ENCODE peak calls at places on chromosomes 11 and 22, in seven cellular contexts. One of them, this sample, is unnamed.

GRCh38 chr22:41619979-41620645 is 731 bp downstream of the DESI1 start:
- DNase-seq in HFF-Myc: no peak
- DNase-seq in cardiac muscle cell: no peak
- DNase-seq in GM03348: peak; percentile 27
- DNase-seq in EL: peak; percentile 39
- DNase-seq in stimulated activated CD4-positive, alpha-beta T cell treated with anti-CD3 and anti-CD28 coated beads, Interleukin-2, amount 100 ng/mL, for 48 hours: peak; percentile 35
- DNase-seq in Panc1: no peak
- DNase-seq in this sample: no peak

GRCh38 chr11:36149538-36150242 is 139.5 kb downstream of the COMMD9 start:
- DNase-seq in HFF-Myc: peak; percentile 99
- DNase-seq in cardiac muscle cell: peak; percentile 97
- DNase-seq in GM03348: peak; percentile 96
- DNase-seq in EL: peak; percentile 100
- DNase-seq in stimulated activated CD4-positive, alpha-beta T cell treated with anti-CD3 and anti-CD28 coated beads, Interleukin-2, amount 100 ng/mL, for 48 hours: peak; percentile 22
- DNase-seq in Panc1: peak; percentile 97
- DNase-seq in this sample: no peak

GRCh38 chr11:12175694-12176241 is 65.4 kb downstream of the MICAL2 start:
- DNase-seq in HFF-Myc: peak; percentile 83
- DNase-seq in cardiac muscle cell: peak; percentile 80
- DNase-seq in GM03348: peak; percentile 83
- DNase-seq in EL: peak; percentile 94
- DNase-seq in stimulated activated CD4-positive, alpha-beta T cell treated with anti-CD3 and anti-CD28 coated beads, Interleukin-2, amount 100 ng/mL, for 48 hours: no peak
- DNase-seq in Panc1: peak; percentile 64
- DNase-seq in this sample: no peak

GRCh38 chr11:134652586-134653255 is 240.7 kb upstream of the B3GAT1 start:
- DNase-seq in HFF-Myc: no peak
- DNase-seq in cardiac muscle cell: no peak
- DNase-seq in GM03348: no peak
- DNase-seq in EL: no peak
- DNase-seq in stimulated activated CD4-positive, alpha-beta T cell treated with anti-CD3 and anti-CD28 coated beads, Interleukin-2, amount 100 ng/mL, for 48 hours: no peak
- DNase-seq in Panc1: no peak
- DNase-seq in this sample: no peak

GRCh38 chr11:75471134-75471943 is 38.3 kb upstream of the KLHL35 start:
- DNase-seq in HFF-Myc: no peak
- DNase-seq in cardiac muscle cell: no peak
- DNase-seq in GM03348: no peak
- DNase-seq in EL: no peak
- DNase-seq in stimulated activated CD4-positive, alpha-beta T cell treated with anti-CD3 and anti-CD28 coated beads, Interleukin-2, amount 100 ng/mL, for 48 hours: no peak
- DNase-seq in Panc1: no peak
- DNase-seq in this sample: no peak

GRCh38 chr11:23103403-23103802 is 243.1 kb upstream of the CCDC179 start:
- DNase-seq in HFF-Myc: no peak
- DNase-seq in cardiac muscle cell: no peak
- DNase-seq in GM03348: no peak
- DNase-seq in EL: peak; percentile 20
- DNase-seq in stimulated activated CD4-positive, alpha-beta T cell treated with anti-CD3 and anti-CD28 coated beads, Interleukin-2, amount 100 ng/mL, for 48 hours: no peak
- DNase-seq in Panc1: no peak
- DNase-seq in this sample: no peak

GRCh38 chr11:20117291-20117690 is 43.0 kb downstream of the DBX1 start:
- DNase-seq in HFF-Myc: no peak
- DNase-seq in cardiac muscle cell: no peak
- DNase-seq in GM03348: no peak
- DNase-seq in EL: no peak
- DNase-seq in stimulated activated CD4-positive, alpha-beta T cell treated with anti-CD3 and anti-CD28 coated beads, Interleukin-2, amount 100 ng/mL, for 48 hours: no peak
- DNase-seq in Panc1: no peak
- DNase-seq in this sample: no peak

GRCh38 chr11:59426361-59427067 is at the start of gene OR5A2:
- DNase-seq in HFF-Myc: no peak
- DNase-seq in cardiac muscle cell: no peak
- DNase-seq in GM03348: no peak
- DNase-seq in EL: no peak
- DNase-seq in stimulated activated CD4-positive, alpha-beta T cell treated with anti-CD3 and anti-CD28 coated beads, Interleukin-2, amount 100 ng/mL, for 48 hours: no peak
- DNase-seq in Panc1: no peak
- DNase-seq in this sample: no peak

This sample was measured in hippocampal formation.